ENCODE peak calls at places on chromosomes 7 and 10, in ten cellular contexts. Q is brain microvascular endothelial cell; J is psoas muscle; E is adrenal gland; N is ascending aorta; O is HCT116; H is CD4-positive, alpha-beta T cell; F is CD8-positive, alpha-beta T cell; R is cardiac muscle cell; B is left ventricle myocardium inferior. D is an unnamed sample.

GRCh38 chr7:137096607-137097006 is 228.2 kb downstream of the CHRM2 start:
- DNase-seq in R (no peak), F (no peak), O (no peak), Q (no peak), J (no peak), E (no peak), H (no peak), N (no peak), B (no peak), D (no peak)

GRCh38 chr7:28858206-28858605 is 99.9 kb downstream of the TRIL start:
- DNase-seq in B (no peak), R (no peak), J (no peak), E (no peak), O (no peak), Q (no peak), H (no peak), F (no peak), N (no peak), D (no peak)

GRCh38 chr10:5575482-5576153 is 50.9 kb downstream of the CALML3 start:
- DNase-seq in O (no peak), F (no peak), N (peak), E (no peak), B (no peak), Q (no peak), H (no peak), R (no peak), J (peak), D (no peak)

GRCh38 chr7:78159537-78159936 is 361.0 kb downstream of the PHTF2 start:
- DNase-seq in J (no peak), F (no peak), H (no peak), E (no peak), N (no peak), B (no peak), Q (no peak), R (no peak), O (no peak), D (no peak)

GRCh38 chr10:132276706-132277105 is 31.0 kb downstream of the STK32C start:
- DNase-seq in B (no peak), E (no peak), F (no peak), R (no peak), Q (no peak), O (no peak), J (no peak), H (no peak), N (no peak), D (no peak)

GRCh38 chr10:29370092-29370611 is 81.3 kb downstream of the LYZL1 start:
- DNase-seq in B (no peak), N (no peak), R (no peak), Q (no peak), H (no peak), J (no peak), F (no peak), E (no peak), O (no peak), D (no peak)

GRCh38 chr10:122592161-122592560 is 31.6 kb downstream of the DMBT1 start:
- DNase-seq in B (no peak), Q (no peak), F (no peak), J (no peak), R (no peak), H (no peak), N (no peak), E (no peak), O (no peak), D (no peak)

GRCh38 chr10:16699435-16699834 is 117.8 kb downstream of the RSU1 start:
- DNase-seq in R (no peak), J (no peak), H (no peak), F (no peak), Q (no peak), O (no peak), B (no peak), N (no peak), E (no peak), D (no peak)

GRCh38 chr7:16933296-16934248 is 51.8 kb upstream of the AGR3 start:
- DNase-seq in H (no peak), N (peak), Q (no peak), R (no peak), E (peak), F (no peak), B (no peak), J (no peak), O (no peak), D (no peak)

GRCh38 chr7:82694020-82694419 is 250.4 kb upstream of the CACNA2D1 start:
- DNase-seq in J (no peak), H (no peak), F (no peak), B (no peak), E (no peak), O (no peak), R (no peak), Q (no peak), N (no peak), D (no peak)

GRCh38 chr7:78649976-78650375 is 803.5 kb downstream of the MAGI2 start:
- DNase-seq in H (no peak), F (no peak), B (no peak), Q (no peak), R (no peak), E (no peak), J (no peak), N (no peak), O (no peak), D (no peak)

GRCh38 chr10:16742165-16742960 is 74.9 kb downstream of the RSU1 start:
- DNase-seq in E (no peak), O (no peak), F (no peak), R (no peak), B (no peak), H (no peak), Q (no peak), N (no peak), J (no peak), D (no peak)

GRCh38 chr7:97009753-97010732 is 4.7 kb downstream of the DLX6 start:
- DNase-seq in H (no peak), O (no peak), Q (no peak), B (no peak), J (no peak), R (no peak), F (no peak), N (no peak), E (no peak), D (no peak)

GRCh38 chr7:149826344-149827088 is 11.7 kb upstream of the ZNF862 start:
- DNase-seq in B (no peak), H (no peak), Q (no peak), F (no peak), J (peak), R (no peak), N (no peak), E (no peak), O (no peak), D (no peak)

GRCh38 chr10:11204355-11204879 is 186.7 kb downstream of the CELF2 start:
- DNase-seq in R (no peak), B (no peak), E (no peak), Q (no peak), H (no peak), J (no peak), N (no peak), F (no peak), O (no peak), D (no peak)

GRCh38 chr10:124091646-124092269 is 1.6 kb downstream of the CHST15 start:
- DNase-seq in B (peak), E (no peak), J (peak), O (no peak), F (no peak), Q (peak), R (peak), H (no peak), N (peak), D (peak)

GRCh38 chr10:37289833-37290464 is 164.6 kb downstream of the ANKRD30A start:
- DNase-seq in F (no peak), R (no peak), O (no peak), B (no peak), E (no peak), J (no peak), Q (no peak), N (no peak), H (no peak), D (no peak)

GRCh38 chr10:34960983-34961382 is 129.2 kb downstream of the CUL2 start:
- DNase-seq in O (no peak), N (no peak), Q (no peak), J (no peak), H (no peak), R (peak), B (peak), E (no peak), F (no peak), D (no peak)

GRCh38 chr7:148261523-148261922 is 329.0 kb upstream of the C7orf33 start:
- DNase-seq in B (no peak), H (no peak), J (no peak), E (no peak), N (no peak), O (no peak), R (no peak), F (no peak), Q (no peak), D (no peak)

GRCh38 chr7:83732305-83732704 is 83.4 kb upstream of the SEMA3E start:
- DNase-seq in O (no peak), R (no peak), J (no peak), F (no peak), E (no peak), H (no peak), Q (no peak), B (no peak), N (no peak), D (no peak)

GRCh38 chr7:152597514-152597913 is 78.4 kb downstream of the XRCC2 start:
- DNase-seq in E (no peak), Q (no peak), B (no peak), F (no peak), H (no peak), O (no peak), N (no peak), R (no peak), J (no peak), D (no peak)

GRCh38 chr10:124725791-124726190 is 18.4 kb downstream of the FAM53B start:
- DNase-seq in E (no peak), B (no peak), H (no peak), Q (no peak), J (no peak), R (no peak), O (no peak), F (no peak), N (no peak), D (no peak)

GRCh38 chr7:79668292-79668691 is 214.8 kb upstream of the MAGI2 start:
- DNase-seq in O (no peak), B (no peak), J (no peak), E (no peak), Q (peak), H (no peak), F (no peak), R (no peak), N (no peak), D (no peak)

GRCh38 chr7:145184956-145185355 is 349.1 kb upstream of the TPK1 start:
- DNase-seq in J (no peak), F (no peak), E (no peak), Q (no peak), O (no peak), N (no peak), H (no peak), B (no peak), R (no peak), D (no peak)
- H3K27ac ChIP-seq in J (no peak), F (no peak), E (no peak), Q (no peak), O (no peak), N (no peak), H (no peak), B (no peak), R (no peak), D (no peak)

GRCh38 chr7:45869426-45869825 is 3.5 kb downstream of the CCDC201 start:
- DNase-seq in E (no peak), R (no peak), N (no peak), B (no peak), J (no peak), Q (no peak), O (no peak), F (no peak), H (no peak), D (no peak)
- H3K27ac ChIP-seq in E (no peak), R (no peak), N (no peak), B (no peak), J (no peak), Q (no peak), O (no peak), F (no peak), H (no peak), D (no peak)

DNA sequence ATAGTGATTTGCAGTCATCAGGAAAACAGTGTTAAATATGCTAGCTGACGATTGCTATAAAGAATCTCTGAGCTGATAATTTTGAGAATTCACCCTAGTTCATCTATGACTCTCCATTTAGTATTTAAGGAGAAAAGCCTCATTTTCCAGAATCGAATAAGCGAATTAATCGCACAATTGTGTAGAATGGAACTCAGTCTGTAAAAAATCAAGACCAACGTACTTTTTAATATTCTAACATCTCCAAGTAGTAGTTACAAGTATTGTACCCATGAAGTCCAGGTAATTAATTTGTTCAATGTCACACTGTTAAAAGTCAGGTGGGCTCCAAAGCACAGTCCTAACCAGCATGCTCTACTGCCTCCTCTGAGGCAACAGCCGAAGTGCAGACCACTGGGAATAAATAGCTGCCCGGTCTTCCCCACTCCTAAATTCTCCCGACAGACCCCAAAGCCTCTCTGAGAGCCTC is 380 bp upstream of the AGBL3 start:
- DNase-seq in J (no peak), E (no peak), Q (no peak), H (no peak), N (no peak), O (no peak), F (no peak), B (no peak), R (no peak), D (no peak)
- H3K27ac ChIP-seq in J (peak), E (peak), Q (peak), H (peak), N (peak), O (peak), F (peak), B (peak), R (peak), D (peak)

DNA sequence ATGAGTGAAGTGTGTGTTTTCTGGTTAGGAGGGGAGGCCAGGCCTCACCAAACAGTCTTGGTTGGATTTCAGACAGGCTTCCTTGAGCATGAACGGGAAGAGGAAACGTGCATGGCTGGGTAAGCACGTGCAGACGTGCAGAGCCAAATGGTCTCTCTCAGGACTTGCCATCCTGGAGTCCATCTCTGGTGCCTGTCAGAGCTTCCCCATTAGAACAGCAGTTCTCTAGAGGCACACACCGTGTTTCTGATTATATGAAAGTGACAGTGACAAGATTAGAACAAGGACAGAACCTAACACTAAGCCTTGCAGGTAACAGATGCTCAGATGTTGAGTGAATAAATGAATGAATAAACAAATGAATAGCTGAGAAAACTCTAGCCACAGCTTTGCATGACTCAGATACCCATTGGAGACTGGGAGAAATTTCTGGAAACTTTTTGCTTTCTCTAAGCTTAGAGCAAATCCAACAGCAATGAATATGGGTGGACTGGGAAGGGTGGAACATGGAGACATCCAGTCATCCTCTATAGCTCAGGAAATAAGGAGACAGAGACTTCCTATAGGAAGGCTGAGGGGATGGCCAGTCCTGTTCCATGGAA is 11.8 kb upstream of the CALD1 start:
- DNase-seq in J (no peak), R (no peak), H (no peak), F (no peak), N (no peak), Q (no peak), E (no peak), B (no peak), O (no peak), D (no peak)
- H3K27ac ChIP-seq in J (peak), R (no peak), H (no peak), F (no peak), N (peak), Q (no peak), E (peak), B (peak), O (no peak), D (no peak)

GRCh38 chr7:98283887-98284222 is 2.4 kb downstream of the BRI3 start:
- DNase-seq in J (no peak), R (no peak), B (no peak), N (no peak), H (no peak), O (no peak), E (no peak), F (no peak), Q (no peak), D (no peak)
- H3K27ac ChIP-seq in J (peak), R (no peak), B (peak), N (peak), H (peak), O (peak), E (peak), F (no peak), Q (peak), D (peak)

DNA sequence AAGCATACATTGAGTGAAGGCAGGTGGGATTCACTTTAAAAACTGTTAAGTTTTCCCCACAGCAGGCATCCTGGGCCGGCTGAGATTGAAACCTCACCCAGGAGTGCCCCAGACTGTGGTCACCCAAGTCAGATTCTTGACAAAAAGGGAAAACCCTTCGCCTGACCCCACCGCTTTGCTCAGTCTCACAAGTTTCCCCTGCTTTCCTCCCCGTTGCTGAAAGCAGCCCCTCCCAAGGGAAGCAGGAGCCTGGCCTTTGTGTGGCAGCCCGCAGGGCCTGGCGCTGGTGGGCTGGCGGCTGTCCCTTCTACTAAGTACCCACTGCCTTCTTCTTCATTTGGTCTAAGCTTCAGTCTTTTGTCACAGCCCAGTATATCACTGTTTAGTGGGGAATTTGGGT is 16.0 kb downstream of the RNF32 start:
- DNase-seq in Q (no peak), O (no peak), E (no peak), N (no peak), R (no peak), F (no peak), B (no peak), H (no peak), J (no peak), D (no peak)
- H3K27ac ChIP-seq in Q (no peak), O (no peak), E (no peak), N (no peak), R (no peak), F (no peak), B (no peak), H (no peak), J (no peak), D (no peak)

GRCh38 chr7:130544356-130544755 is 52.5 kb downstream of the MEST start:
- DNase-seq in H (no peak), E (no peak), N (no peak), B (no peak), F (no peak), J (no peak), Q (no peak), O (no peak), R (no peak), D (no peak)
- H3K27ac ChIP-seq in H (no peak), E (no peak), N (no peak), B (no peak), F (no peak), J (no peak), Q (no peak), O (no peak), R (no peak), D (no peak)

DNA sequence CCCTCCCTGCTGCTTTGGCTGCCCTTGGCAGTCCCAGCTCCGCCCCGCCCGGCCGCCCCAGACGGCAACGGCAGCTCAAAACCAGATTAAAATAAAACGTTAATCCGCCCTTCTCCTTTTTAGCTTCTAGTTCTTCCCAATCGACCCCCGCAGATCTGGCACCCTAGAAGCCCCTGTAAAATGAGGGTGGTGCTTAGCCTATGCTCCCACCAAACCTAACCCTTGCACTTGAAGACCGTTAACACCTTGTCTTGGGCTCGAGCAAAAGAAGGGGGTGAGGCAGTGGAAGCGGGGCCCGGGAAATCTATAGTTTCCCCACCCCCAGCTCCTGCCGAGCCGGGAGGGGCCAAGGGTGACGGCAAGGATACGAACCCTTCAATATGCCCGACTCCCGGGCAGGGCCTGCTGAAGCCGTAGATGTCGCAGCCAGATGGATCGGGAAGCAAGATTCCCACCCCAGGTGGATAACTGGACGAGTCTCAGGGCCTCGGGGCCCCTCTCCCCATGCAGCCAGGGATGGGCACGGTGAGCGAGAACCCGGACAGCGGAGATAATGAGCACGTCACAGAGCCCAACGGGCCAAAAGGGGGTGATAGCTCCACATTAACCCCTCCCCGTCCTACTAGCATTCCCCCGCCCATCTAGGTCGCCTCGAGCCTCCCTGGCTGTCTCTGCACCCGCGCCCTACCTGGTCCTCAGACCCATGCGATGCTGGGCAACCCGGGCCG is 169.8 kb downstream of the NRF1 start:
- DNase-seq in O (peak), Q (no peak), H (no peak), F (no peak), B (no peak), E (no peak), N (no peak), J (no peak), R (no peak), D (no peak)
- H3K27ac ChIP-seq in O (peak), Q (no peak), H (no peak), F (no peak), B (no peak), E (no peak), N (no peak), J (no peak), R (no peak), D (no peak)

DNA sequence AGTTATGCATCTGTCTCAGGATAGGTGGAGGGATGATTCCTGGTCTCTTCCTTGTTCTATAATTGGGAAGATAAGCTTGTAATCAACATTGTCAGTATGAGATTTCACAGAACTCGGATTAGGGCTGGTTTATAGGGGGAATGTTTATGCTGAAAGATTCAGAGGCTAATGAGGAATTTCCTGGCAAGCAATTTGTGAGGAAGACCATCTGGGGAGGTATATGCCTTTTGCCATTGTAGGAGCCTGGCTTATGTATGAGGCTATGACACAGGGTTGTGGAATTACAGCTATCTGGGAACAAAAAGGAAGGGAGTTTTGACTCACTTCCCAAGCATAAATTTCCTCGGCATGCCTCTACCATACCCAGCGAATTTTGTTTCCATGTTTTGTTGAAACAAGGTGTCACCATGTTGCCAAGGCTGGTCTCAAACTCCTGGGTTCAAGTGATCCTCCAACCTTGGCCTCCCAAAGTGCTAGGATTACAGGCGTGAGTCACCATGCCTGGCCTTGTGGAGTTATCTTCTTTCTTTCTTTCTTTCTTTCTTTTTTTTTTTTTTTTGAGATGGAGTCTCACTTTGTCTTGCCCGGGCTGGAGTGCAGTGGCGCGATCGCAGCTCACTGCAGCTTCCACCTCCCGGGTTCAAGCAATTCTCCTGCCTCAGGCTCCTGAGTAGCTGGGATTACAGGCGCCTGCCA is 1.6 kb upstream of the COPS6 start:
- DNase-seq in E (no peak), F (no peak), Q (peak), O (no peak), B (no peak), R (no peak), J (no peak), H (no peak), N (no peak), D (no peak)
- H3K27ac ChIP-seq in E (peak), F (no peak), Q (peak), O (no peak), B (no peak), R (no peak), J (no peak), H (no peak), N (no peak), D (no peak)